ENCODE peak calls at places on chromosomes 3 and 15, in eight cellular contexts. H is endodermal cell; F is epithelial cell of esophagus; D is naive thymus-derived CD4-positive, alpha-beta T cell; E is sigmoid colon; B is GM12865; W is colonic mucosa; X is fibroblast of mammary gland. R is an unnamed sample.

GRCh38 chr15:95669146-95669922 is 661.2 kb upstream of the NR2F2 start:
- DNase-seq in F (no peak), B (peak), W (no peak), H (no peak), E (no peak), D (no peak), X (peak), R (no peak)

GRCh38 chr15:88645171-88646087 is 6.6 kb downstream of the ISG20 start:
- DNase-seq in W (no peak), X (no peak), B (peak), F (no peak), E (peak), H (peak), D (no peak), R (peak)

GRCh38 chr3:105869982-105870381 is 1.2 kb upstream of the CBLB start:
- DNase-seq in F (no peak), D (no peak), H (no peak), W (no peak), X (no peak), E (no peak), B (no peak), R (no peak)

GRCh38 chr3:56923546-56924224 is 121.9 kb upstream of the ARHGEF3 start:
- DNase-seq in W (peak), X (peak), H (peak), B (no peak), D (peak), E (no peak), F (peak), R (no peak)

GRCh38 chr3:123687286-123687685 is 102.4 kb upstream of the HACD2 start:
- DNase-seq in X (peak), W (no peak), D (no peak), H (no peak), F (no peak), E (no peak), B (no peak), R (no peak)

GRCh38 chr3:58531956-58532355 is 5.0 kb downstream of the ACOX2 start:
- DNase-seq in W (no peak), D (no peak), E (no peak), X (peak), H (no peak), B (no peak), F (peak), R (no peak)

GRCh38 chr15:49101536-49101935 is 53.9 kb downstream of the COPS2 start:
- DNase-seq in E (no peak), H (no peak), X (peak), D (no peak), F (no peak), W (no peak), B (no peak), R (no peak)

GRCh38 chr3:131735121-131735520 is 232.3 kb upstream of the MRPL3 start:
- DNase-seq in E (no peak), D (no peak), W (no peak), H (no peak), X (peak), B (no peak), F (peak), R (no peak)

GRCh38 chr15:58830556-58830955 is 59.5 kb downstream of the MINDY2 start:
- DNase-seq in F (no peak), B (no peak), W (no peak), E (no peak), H (no peak), X (no peak), D (no peak), R (no peak)

GRCh38 chr3:195892355-195893120 is 15.8 kb downstream of the TNK2 start:
- DNase-seq in D (no peak), X (peak), B (no peak), F (peak), H (peak), W (no peak), E (peak), R (no peak)

GRCh38 chr15:97482521-97482920 is 478.0 kb upstream of the ARRDC4 start:
- DNase-seq in X (no peak), W (no peak), H (peak), F (no peak), B (no peak), E (no peak), D (no peak), R (no peak)

GRCh38 chr3:112407888-112408702 is 75.1 kb downstream of the CD200 start:
- DNase-seq in E (no peak), D (no peak), X (no peak), H (no peak), F (no peak), B (peak), W (no peak), R (no peak)

GRCh38 chr3:148079370-148079769 is 618.3 kb upstream of the AGTR1 start:
- DNase-seq in D (no peak), F (no peak), B (no peak), W (no peak), E (peak), H (no peak), X (no peak), R (no peak)

GRCh38 chr3:86303935-86304334 is 687.0 kb downstream of the VGLL3 start:
- DNase-seq in F (no peak), H (no peak), E (no peak), W (no peak), X (no peak), D (no peak), B (no peak), R (no peak)

GRCh38 chr15:25947336-25948080 is 84.4 kb upstream of the ATP10A start:
- DNase-seq in F (no peak), B (no peak), W (no peak), X (peak), H (peak), E (no peak), D (no peak), R (no peak)

GRCh38 chr3:106765342-106765741 is 611.9 kb upstream of the CCDC54 start:
- DNase-seq in E (no peak), X (peak), F (peak), H (no peak), D (no peak), W (no peak), B (no peak), R (peak)

GRCh38 chr15:80179025-80179759 is 26.4 kb downstream of the FAH start:
- DNase-seq in W (no peak), B (no peak), F (peak), H (no peak), E (no peak), D (no peak), X (peak), R (no peak)

GRCh38 chr3:98010194-98010882 is 24.8 kb downstream of the GABRR3 start:
- DNase-seq in D (no peak), X (no peak), B (no peak), E (no peak), F (no peak), W (no peak), H (peak), R (no peak)

GRCh38 chr3:65112751-65113300 is 425.0 kb upstream of the ADAMTS9 start:
- DNase-seq in D (no peak), W (no peak), F (no peak), H (no peak), E (no peak), B (no peak), X (no peak), R (no peak)

GRCh38 chr3:78281381-78281780 is 1241.5 kb downstream of the ROBO2 start:
- DNase-seq in F (no peak), B (no peak), E (peak), X (no peak), D (no peak), W (no peak), H (no peak), R (no peak)

GRCh38 chr3:42733501-42734262 is 31.1 kb upstream of the HHATL start:
- DNase-seq in W (no peak), B (no peak), X (no peak), D (no peak), H (peak), E (peak), F (no peak), R (no peak)

GRCh38 chr3:15324335-15324734 is 8.1 kb downstream of the SH3BP5 start:
- DNase-seq in E (peak), X (peak), F (no peak), W (no peak), D (no peak), B (no peak), H (no peak), R (no peak)

GRCh38 chr15:59741274-59741906 is 52.3 kb upstream of the BNIP2 start:
- DNase-seq in H (peak), D (no peak), E (no peak), X (peak), B (no peak), W (no peak), F (peak), R (no peak)

GRCh38 chr3:43867673-43868072 is 176.9 kb downstream of the ABHD5 start:
- DNase-seq in X (peak), D (no peak), B (no peak), W (no peak), E (no peak), F (peak), H (peak), R (no peak)

GRCh38 chr3:138051946-138052802 is 42.2 kb downstream of the CLDN18 start:
- DNase-seq in W (peak), F (peak), H (peak), X (peak), E (no peak), B (peak), D (no peak), R (no peak)

GRCh38 chr15:53586815-53587214 is 172.6 kb downstream of the WDR72 start:
- DNase-seq in X (peak), B (peak), H (peak), W (peak), D (no peak), E (peak), F (peak), R (no peak)

GRCh38 chr3:10011644-10012043 is 14.6 kb upstream of the FANCD2 start:
- DNase-seq in E (no peak), D (no peak), F (no peak), W (no peak), B (no peak), X (no peak), H (no peak), R (no peak)
- H3K4me3 ChIP-seq in E (no peak), D (no peak), F (no peak), W (peak), B (no peak), X (peak), H (peak), R (no peak)

GRCh38 chr3:184335661-184336483 is 1.5 kb upstream of the FAM131A start:
- DNase-seq in W (peak), D (peak), X (peak), F (peak), H (peak), E (peak), B (peak), R (no peak)
- H3K4me3 ChIP-seq in W (peak), D (peak), X (peak), F (peak), H (peak), E (peak), B (peak), R (peak)

DNA sequence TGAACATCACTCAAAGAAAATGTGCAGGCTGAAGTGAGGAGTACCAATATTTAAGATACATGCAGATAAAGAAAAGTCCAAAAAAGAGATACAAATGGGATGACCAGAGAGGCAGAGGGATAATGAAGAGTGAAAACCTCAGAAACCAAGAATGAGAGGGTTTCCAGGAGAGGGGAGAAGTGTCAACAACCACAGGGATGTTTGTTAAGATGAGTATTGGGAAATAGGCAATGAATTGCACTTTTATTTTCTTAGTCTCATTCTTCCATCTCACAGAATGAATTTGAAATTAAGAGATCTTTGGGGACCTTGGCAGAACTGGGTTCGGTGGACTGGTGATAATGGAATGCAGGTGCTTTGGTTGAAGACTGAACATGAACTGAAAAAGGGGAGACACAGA is 102.5 kb downstream of the ECT2 start:
- DNase-seq in D (no peak), F (no peak), E (no peak), B (no peak), W (no peak), X (no peak), H (no peak), R (no peak)
- H3K4me3 ChIP-seq in D (no peak), F (no peak), E (no peak), B (no peak), W (no peak), X (no peak), H (no peak), R (no peak)

GRCh38 chr15:60913901-60914300 is 315.2 kb downstream of the RORA start:
- DNase-seq in W (no peak), B (no peak), H (no peak), E (no peak), X (no peak), F (no peak), D (no peak), R (no peak)

GRCh38 chr15:60908888-60909287 is 320.2 kb downstream of the RORA start:
- DNase-seq in E (no peak), D (no peak), X (no peak), B (no peak), H (no peak), F (no peak), W (no peak), R (no peak)

GRCh38 chr15:60907233-60907947 is 321.7 kb downstream of the RORA start:
- DNase-seq in B (no peak), D (no peak), F (no peak), X (no peak), W (no peak), E (no peak), H (no peak), R (no peak)

GRCh38 chr15:60912984-60913697 is 316.0 kb downstream of the RORA start:
- DNase-seq in D (no peak), E (no peak), B (peak), F (peak), X (no peak), W (no peak), H (no peak), R (no peak)

GRCh38 chr15:60910202-60910601 is 318.9 kb downstream of the RORA start:
- DNase-seq in X (no peak), E (no peak), F (no peak), W (no peak), H (no peak), D (no peak), B (no peak), R (no peak)
- H3K4me3 ChIP-seq in X (no peak), E (no peak), F (no peak), W (no peak), H (no peak), D (no peak), B (no peak), R (no peak)

GRCh38 chr3:108221911-108222812 is at the start of gene IFT57:
- DNase-seq in X (peak), H (peak), B (peak), E (peak), W (peak), D (peak), F (peak), R (peak)
- H3K4me3 ChIP-seq in X (peak), H (peak), B (peak), E (peak), W (peak), D (peak), F (peak), R (peak)

GRCh38 chr15:43749690-43750345 is 3.6 kb downstream of the PDIA3 start:
- DNase-seq in H (no peak), B (peak), F (no peak), X (peak), E (no peak), D (peak), W (no peak), R (no peak)

GRCh38 chr15:43751885-43752284 is 5.6 kb downstream of the PDIA3 start:
- DNase-seq in B (no peak), F (no peak), D (no peak), W (no peak), E (no peak), H (no peak), X (no peak), R (no peak)

DNA sequence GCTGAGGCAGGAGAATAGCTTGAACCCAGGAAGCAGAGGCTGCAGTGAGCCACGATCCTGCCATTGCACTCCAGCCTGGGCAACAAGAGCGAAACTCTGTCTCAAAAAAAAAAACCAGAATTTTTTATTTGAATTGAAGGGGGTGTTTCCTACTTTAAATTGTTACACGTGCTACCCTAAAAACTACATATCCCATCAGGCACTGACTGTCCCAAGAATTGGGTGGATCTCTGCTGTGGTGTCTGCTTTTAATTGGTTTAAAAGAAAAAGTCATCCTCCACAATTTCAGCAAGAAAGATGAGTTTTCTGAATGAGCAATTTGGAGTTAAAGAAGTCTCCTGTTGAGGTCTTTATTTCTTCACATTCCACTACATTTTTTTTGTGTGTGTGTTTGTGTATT is 2.1 kb downstream of the PDIA3 start:
- DNase-seq in F (peak), H (no peak), X (peak), D (peak), B (peak), E (no peak), W (no peak), R (no peak)
- H3K4me3 ChIP-seq in F (no peak), H (peak), X (peak), D (peak), B (peak), E (no peak), W (no peak), R (peak)

DNA sequence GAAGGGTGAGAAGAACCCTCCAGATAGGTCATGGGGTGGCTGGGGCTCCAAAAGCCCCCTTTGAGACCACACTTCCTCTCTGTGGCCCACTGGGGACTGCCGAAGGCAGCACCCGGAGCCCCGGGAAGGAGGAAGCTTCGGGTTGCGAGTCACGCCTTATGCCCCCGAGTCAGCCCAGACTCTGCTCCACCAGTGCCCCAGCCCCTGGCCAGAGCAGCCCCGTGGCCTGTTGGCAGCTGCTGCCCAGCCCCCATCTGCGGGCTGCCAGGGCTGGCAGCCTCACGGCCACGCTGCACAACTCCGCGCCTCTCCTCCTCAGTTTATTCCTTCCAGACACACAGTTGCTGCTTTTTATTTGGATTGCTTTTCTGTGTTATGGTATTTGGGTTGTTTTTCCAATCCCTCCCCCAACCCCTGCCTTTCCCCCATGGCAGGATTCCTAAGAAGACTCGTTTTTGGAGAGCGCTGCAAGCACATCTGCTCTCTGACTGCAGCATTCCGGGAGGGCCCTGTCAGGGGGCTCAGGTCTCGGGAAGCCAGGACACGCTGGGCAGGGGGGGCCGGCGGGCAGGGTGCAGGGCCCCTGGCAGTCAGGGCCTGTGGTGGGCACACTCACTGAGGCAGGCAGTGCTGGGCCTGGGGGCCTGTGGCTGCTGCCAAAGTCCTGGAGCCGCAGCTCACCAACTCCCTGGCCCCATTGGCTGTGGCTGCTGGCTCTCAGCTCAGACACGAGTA is 20.3 kb downstream of the MAGEF1 start:
- DNase-seq in B (no peak), E (peak), W (no peak), H (no peak), F (no peak), X (no peak), D (no peak), R (no peak)
- H3K4me3 ChIP-seq in B (no peak), E (peak), W (no peak), H (no peak), F (no peak), X (no peak), D (no peak), R (no peak)

DNA sequence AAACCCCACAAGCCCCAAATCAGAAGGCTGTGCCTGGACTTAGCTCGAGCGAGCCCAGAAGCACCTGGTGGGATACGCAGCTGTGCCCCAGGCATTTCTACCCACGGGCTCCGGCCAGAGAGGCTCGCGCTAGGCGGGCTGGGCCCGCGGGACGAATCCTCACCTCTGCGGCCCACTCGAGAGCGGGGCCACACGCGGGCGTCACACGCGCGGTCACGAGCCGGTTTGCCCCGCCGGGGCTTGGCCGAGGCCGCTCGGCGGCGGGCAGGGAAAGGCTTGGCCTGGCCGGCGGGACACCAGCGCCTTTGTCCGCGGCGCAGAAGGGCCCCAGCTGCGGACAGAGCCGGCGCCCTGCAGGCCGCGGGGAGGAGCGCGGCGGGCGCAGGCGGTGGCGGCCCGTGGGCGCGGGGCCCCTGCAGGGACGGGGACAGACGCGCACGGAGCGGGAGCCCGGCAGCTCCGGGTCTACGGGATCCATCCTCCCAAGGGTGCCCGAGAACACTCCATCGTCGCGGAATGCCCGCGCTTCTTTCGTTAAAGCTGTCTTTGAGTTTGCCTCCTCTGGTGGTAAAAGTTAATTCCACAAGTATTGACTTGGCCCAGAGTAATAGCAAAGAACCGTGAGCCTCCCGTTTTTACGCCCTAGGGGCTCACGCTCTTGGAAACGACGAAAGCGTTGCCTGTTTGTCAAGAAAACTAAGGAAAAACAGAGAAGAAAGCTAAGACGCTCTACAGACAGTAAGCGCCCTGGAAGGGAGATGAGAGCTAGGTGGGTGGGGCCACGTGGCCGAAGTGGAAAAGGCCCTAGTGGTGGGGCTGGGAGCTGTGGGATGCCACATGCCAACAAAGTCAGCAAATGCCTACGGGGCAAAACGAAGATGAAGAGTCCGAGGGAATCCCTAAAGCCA is 26.4 kb downstream of the TYRO3 start:
- DNase-seq in X (peak), E (no peak), W (peak), F (peak), D (peak), H (peak), B (no peak), R (no peak)
- H3K4me3 ChIP-seq in X (peak), E (peak), W (peak), F (peak), D (peak), H (peak), B (no peak), R (peak)

DNA sequence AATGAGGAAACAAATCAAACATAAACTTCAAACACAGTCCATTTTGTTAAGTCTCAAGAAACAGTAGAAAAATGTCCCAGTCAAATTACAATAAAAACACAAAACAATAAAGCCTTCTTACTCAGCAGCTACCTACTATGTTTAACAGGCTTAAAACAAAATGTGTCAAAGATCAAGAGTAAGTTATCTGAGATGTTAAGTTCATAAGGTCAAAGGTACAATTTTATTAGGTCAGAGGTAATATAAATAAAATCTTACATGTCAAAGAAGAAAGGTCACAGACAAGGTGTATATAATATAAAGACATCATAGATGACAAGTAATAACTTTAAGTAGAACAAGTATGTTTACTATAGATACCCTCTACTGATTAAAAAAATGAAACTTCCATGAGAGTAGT is 208.3 kb downstream of the SCAPER start:
- DNase-seq in H (no peak), X (no peak), D (no peak), B (no peak), E (no peak), F (no peak), W (no peak), R (no peak)
- H3K4me3 ChIP-seq in H (no peak), X (no peak), D (no peak), B (no peak), E (no peak), F (no peak), W (no peak), R (no peak)

R was measured in RWPE2.